ENCODE peak calls at places on chromosome 15, in four cellular contexts. P, T, V and X are unnamed samples.

GRCh38 chr15:60370804-60371700 is 26.7 kb downstream of the ANXA2 start:
- DNase-seq in V (no peak), P (no peak), T (peak; percentile 70), X (no peak)

GRCh38 chr15:44468713-44469385 is 41.4 kb downstream of the CTDSPL2 start:
- DNase-seq in T (no peak), P (no peak), V (no peak), X (no peak)

GRCh38 chr15:74222705-74223104 is 13.4 kb upstream of the CCDC33 start:
- DNase-seq in V (no peak), T (no peak), P (no peak), X (no peak)

GRCh38 chr15:70259030-70259424 is 161.3 kb upstream of the TLE3 start:
- DNase-seq in V (peak; percentile 36), T (no peak), P (no peak), X (no peak)

GRCh38 chr15:88704791-88705768 is 66.3 kb downstream of the ISG20 start:
- DNase-seq in T (no peak), P (peak; percentile 67), V (no peak), X (no peak)

GRCh38 chr15:99511865-99512632 is 53.7 kb upstream of the MEF2A start:
- DNase-seq in T (no peak), P (no peak), V (no peak), X (peak; percentile 99)

GRCh38 chr15:90838066-90838465 is 30.3 kb upstream of the FURIN start:
- DNase-seq in T (no peak), V (no peak), P (no peak), X (no peak)

GRCh38 chr15:36950371-36950770 is 150.0 kb downstream of the MEIS2 start:
- DNase-seq in P (no peak), V (no peak), T (no peak), X (no peak)

GRCh38 chr15:93523490-93523889 is 434.5 kb upstream of the RGMA start:
- DNase-seq in T (no peak), P (no peak), V (no peak), X (no peak)

GRCh38 chr15:42338500-42338899 is 20.8 kb upstream of the CAPN3 start:
- DNase-seq in V (no peak), T (no peak), P (no peak), X (no peak)
- TF ChIP-seq BRCA1 in V (no peak), T (no peak), P (no peak), X (no peak)

GRCh38 chr15:31175484-31175883 is 74.0 kb upstream of the TRPM1 start:
- DNase-seq in T (no peak), V (no peak), P (no peak), X (no peak)
- TF ChIP-seq CREB1 in T (no peak), V (no peak), P (no peak), X (no peak)

DNA sequence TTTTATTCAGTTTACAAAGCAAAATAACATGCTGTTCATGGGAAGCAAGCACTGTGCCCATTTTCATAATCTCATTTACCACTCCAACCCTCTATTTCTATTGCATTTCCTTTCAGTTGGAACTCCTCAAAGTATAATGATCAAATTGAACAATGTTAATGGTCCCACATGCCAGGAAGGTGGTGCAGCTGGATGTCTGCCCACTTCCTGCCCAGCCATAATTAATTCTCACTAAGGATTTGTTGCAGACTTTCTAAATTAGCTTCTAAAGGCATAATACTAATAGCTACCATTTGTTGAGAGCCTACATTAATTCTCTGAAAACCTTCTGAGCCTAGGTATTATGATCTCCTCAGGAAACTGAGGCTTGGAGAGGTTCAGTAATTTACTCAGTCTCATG is 316.1 kb upstream of the TPM1 start:
- DNase-seq in P (no peak), T (no peak), V (no peak), X (no peak)
- TF ChIP-seq BRCA1 in P (no peak), T (no peak), V (no peak), X (no peak)

GRCh38 chr15:67170143-67170885 is 84.1 kb downstream of the AAGAB start:
- DNase-seq in T (no peak), V (no peak), P (no peak), X (no peak)
- TF ChIP-seq CREB1 in T (no peak), V (no peak), P (no peak), X (no peak)

GRCh38 chr15:37979597-37979996 is 45.2 kb downstream of the TMCO5A start:
- DNase-seq in P (no peak), T (no peak), V (no peak), X (no peak)
- TF ChIP-seq BRCA1 in P (no peak), T (no peak), V (no peak), X (no peak)

GRCh38 chr15:40893733-40894688 is at the start of gene VPS18:
- DNase-seq in P (peak; percentile 100), V (peak; percentile 94), T (peak; percentile 90), X (peak; percentile 84)

GRCh38 chr15:40892449-40893012 is 1.7 kb upstream of the VPS18 start:
- DNase-seq in P (no peak), T (no peak), V (no peak), X (no peak)

GRCh38 chr15:40891810-40892448 is 2.3 kb upstream of the VPS18 start:
- DNase-seq in P (no peak), V (peak; percentile 46), T (peak; percentile 40), X (no peak)

GRCh38 chr15:40893019-40893723 is 1.1 kb upstream of the VPS18 start:
- DNase-seq in T (no peak), P (no peak), V (no peak), X (no peak)

GRCh38 chr15:40894689-40895308 is 549 bp downstream of the VPS18 start:
- DNase-seq in V (peak; percentile 83), T (peak; percentile 86), P (peak; percentile 77), X (no peak)
- TF ChIP-seq CREB1 in V (no peak), T (no peak), P (no peak), X (no peak)

DNA sequence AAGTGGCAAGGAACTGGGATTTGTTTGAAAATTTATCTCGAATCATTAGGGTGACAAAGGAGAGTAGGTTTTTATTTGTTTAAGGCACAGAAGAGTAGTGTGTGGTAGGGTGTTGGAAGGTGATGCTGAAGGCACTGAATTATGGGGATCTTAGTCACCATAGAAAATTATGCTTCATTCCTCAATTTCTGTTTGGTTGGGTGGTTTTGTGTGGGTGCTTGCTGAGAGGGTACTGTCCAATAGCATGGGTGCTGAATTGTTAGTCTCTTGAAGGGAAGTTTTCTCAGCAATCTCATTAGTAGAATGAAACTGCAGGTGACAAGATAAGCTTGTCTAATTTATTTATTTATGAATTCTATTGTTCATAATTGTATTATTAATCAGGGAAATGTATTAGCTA is 610.9 kb downstream of the AGBL1 start:
- DNase-seq in V (no peak), T (no peak), P (no peak), X (no peak)
- TF ChIP-seq BRCA1 in V (no peak), T (no peak), P (no peak), X (no peak)